ENCODE peak calls at places on chromosomes 12 and 14, in four cellular contexts. H is heart left ventricle, Z is colonic mucosa, F is gastrocnemius medialis. Y is an unnamed sample. For H3K27me3, the result is how much of the 10 kb centered on the place peaks cover.

GRCh38 chr14:94052662-94053061 is 26.5 kb downstream of the OTUB2 start:
- DNase-seq in Z (no peak), F (no peak), H (no peak), Y (no peak)

GRCh38 chr14:69719501-69719951 is 47.4 kb upstream of the SRSF5 start:
- DNase-seq in H (no peak), Z (no peak), F (no peak), Y (peak)

GRCh38 chr12:24062642-24063245 is 113.3 kb upstream of the SOX5 start:
- DNase-seq in H (no peak), Z (no peak), F (no peak), Y (no peak)

GRCh38 chr14:104680056-104680805 is 9.2 kb upstream of the INF2 start:
- DNase-seq in H (peak), Z (peak), F (no peak), Y (peak)

GRCh38 chr14:60090864-60091519 is 731 bp upstream of the PCNX4 start:
- DNase-seq in Z (peak), F (peak), H (peak), Y (peak)

GRCh38 chr12:27524839-27525238 is 833 bp downstream of the PPFIBP1 start:
- DNase-seq in H (no peak), Z (peak), F (no peak), Y (peak)

GRCh38 chr14:69652942-69653680 is 41.7 kb downstream of the SUSD6 start:
- DNase-seq in F (peak), Z (peak), H (no peak), Y (no peak)

GRCh38 chr12:95701722-95702418 is 88.7 kb downstream of the NTN4 start:
- DNase-seq in H (no peak), Z (no peak), F (no peak), Y (no peak)

GRCh38 chr12:58450868-58451482 is 469.3 kb downstream of the LRIG3 start:
- DNase-seq in H (no peak), F (no peak), Z (no peak), Y (no peak)

GRCh38 chr14:45051896-45052295 is 32.0 kb upstream of the PRPF39 start:
- DNase-seq in F (no peak), H (no peak), Z (no peak), Y (no peak)

GRCh38 chr12:122336015-122336946 is 70.0 kb upstream of the VPS33A start:
- DNase-seq in H (no peak), F (no peak), Z (no peak), Y (no peak)

GRCh38 chr14:103111297-103111981 is 11.8 kb upstream of the TNFAIP2 start:
- DNase-seq in H (no peak), F (no peak), Z (no peak), Y (no peak)

GRCh38 chr12:116717466-116718457 is 20.1 kb downstream of the SPRING1 start:
- DNase-seq in H (peak), F (peak), Z (peak), Y (peak)

GRCh38 chr12:97148941-97149559 is 242.0 kb downstream of the NEDD1 start:
- DNase-seq in Z (peak), F (no peak), H (peak), Y (no peak)

GRCh38 chr12:57309420-57309819 is 58.4 kb upstream of the STAC3 start:
- DNase-seq in H (no peak), F (no peak), Z (no peak), Y (no peak)

GRCh38 chr12:116172224-116172849 is 105.2 kb downstream of the MED13L start:
- DNase-seq in F (no peak), H (no peak), Z (no peak), Y (no peak)

GRCh38 chr12:124581792-124582424 is 14.5 kb upstream of the NCOR2 start:
- DNase-seq in H (peak), Z (no peak), F (no peak), Y (no peak)

GRCh38 chr12:103548622-103549601 is 38.2 kb upstream of the STAB2 start:
- DNase-seq in Z (peak), H (no peak), F (no peak), Y (peak)

GRCh38 chr12:2982361-2982760 is 23.2 kb downstream of the TEAD4 start:
- DNase-seq in Z (no peak), F (peak), H (no peak), Y (no peak)

GRCh38 chr12:51669996-51670395 is 79.0 kb downstream of the SCN8A start:
- DNase-seq in H (no peak), Z (no peak), F (no peak), Y (no peak)

GRCh38 chr14:58297412-58297761 is 968 bp upstream of the ARID4A start:
- DNase-seq in Z (no peak), H (no peak), F (peak), Y (no peak)

GRCh38 chr12:116642683-116643082 is 83.5 kb downstream of the MAP1LC3B2 start:
- DNase-seq in H (no peak), Z (no peak), F (no peak), Y (no peak)

GRCh38 chr14:95041477-95042020 is 115.8 kb downstream of the DICER1 start:
- DNase-seq in F (no peak), Z (no peak), H (no peak), Y (no peak)

GRCh38 chr12:115648463-115648862 is 629.0 kb downstream of the MED13L start:
- DNase-seq in F (no peak), Z (no peak), H (no peak), Y (no peak)

GRCh38 chr12:131097247-131098177 is 143.8 kb downstream of the ADGRD1 start:
- DNase-seq in F (no peak), Z (no peak), H (peak), Y (peak)

GRCh38 chr12:13120431-13120830 is 17.0 kb upstream of the GSG1 start:
- DNase-seq in Z (no peak), F (no peak), H (no peak), Y (no peak)
- TF ChIP-seq CTCF in Z (no peak), F (no peak), H (no peak), Y (no peak)

GRCh38 chr12:106582661-106583577 is at the start of gene RFX4:
- DNase-seq in Z (no peak), F (no peak), H (no peak), Y (no peak)

GRCh38 chr12:106581543-106582263 is 1.1 kb upstream of the RFX4 start:
- DNase-seq in Z (no peak), F (no peak), H (no peak), Y (no peak)

GRCh38 chr12:106582264-106582591 is 576 bp upstream of the RFX4 start:
- DNase-seq in Z (no peak), F (no peak), H (no peak), Y (no peak)

GRCh38 chr12:106583578-106584103 is 837 bp downstream of the RFX4 start:
- DNase-seq in F (no peak), Z (no peak), H (no peak), Y (no peak)

GRCh38 chr12:106580671-106581508 is 1.9 kb upstream of the RFX4 start:
- DNase-seq in F (no peak), H (no peak), Z (no peak), Y (no peak)
- H3K27me3 ChIP-seq in F (half or more), H (half or more), Z (half or more), Y (half or more)

GRCh38 chr14:51093371-51094281 is 1.3 kb downstream of the TRIM9 start:
- DNase-seq in Z (peak), F (no peak), H (peak), Y (peak)
- TF ChIP-seq CTCF in Z (no peak), F (no peak), H (no peak), Y (peak)

GRCh38 chr12:53996188-53996885 is 3.6 kb upstream of the HOXC9 start:
- DNase-seq in Z (no peak), F (no peak), H (no peak), Y (no peak)

GRCh38 chr12:53998900-53999236 is 1.1 kb upstream of the HOXC9 start:
- DNase-seq in H (no peak), Z (no peak), F (no peak), Y (no peak)

GRCh38 chr12:53998174-53998899 is 1.6 kb upstream of the HOXC9 start:
- DNase-seq in F (no peak), H (no peak), Z (no peak), Y (no peak)

GRCh38 chr12:53996886-53997217 is 3.1 kb upstream of the HOXC9 start:
- DNase-seq in H (no peak), F (no peak), Z (no peak), Y (no peak)

DNA sequence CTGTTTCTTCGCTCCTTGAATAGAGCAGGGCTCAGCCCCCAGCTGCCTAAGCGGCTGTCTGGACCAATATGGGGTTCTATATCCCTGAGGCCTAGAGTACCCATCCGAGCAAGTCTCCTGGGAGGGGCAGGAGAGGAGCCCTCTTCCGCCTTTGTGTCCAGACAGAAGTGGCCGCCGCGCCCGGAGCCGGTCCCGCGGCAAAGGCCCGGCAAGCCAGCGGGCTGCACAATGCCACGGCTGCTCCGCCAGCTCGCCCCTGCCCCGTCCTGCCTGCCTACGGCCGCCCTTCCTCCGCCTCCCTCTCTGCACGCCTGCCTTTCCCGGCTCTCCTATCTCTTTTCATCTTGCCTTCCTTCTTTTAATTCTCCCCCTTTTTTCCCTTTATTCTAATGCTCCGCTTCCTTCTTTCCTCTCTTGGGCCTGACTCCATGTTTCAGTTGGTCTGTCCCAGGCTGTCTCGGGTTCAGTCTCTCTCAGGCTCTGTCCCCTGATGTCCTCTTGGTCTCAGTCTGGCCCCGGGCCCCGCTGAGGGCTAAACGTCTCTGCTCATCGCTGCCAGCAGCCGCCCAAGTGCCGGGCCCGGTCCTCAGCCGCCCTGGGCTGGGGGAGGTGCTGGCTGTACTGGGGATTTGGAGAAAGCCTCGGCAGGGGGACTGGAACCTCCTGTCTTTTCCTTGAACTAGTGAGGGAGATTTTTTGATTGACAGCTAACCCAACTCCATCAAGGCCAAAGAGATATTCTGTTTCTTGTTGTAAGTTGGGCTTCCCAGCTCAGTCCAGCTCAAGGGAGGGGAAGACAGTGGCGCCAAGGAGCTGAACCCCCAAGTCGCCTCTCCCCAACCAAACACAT is 2.4 kb upstream of the HOXC9 start:
- DNase-seq in F (no peak), H (peak), Z (no peak), Y (no peak)
- H3K27me3 ChIP-seq in F (under half), H (half or more), Z (half or more), Y (half or more)

GRCh38 chr14:64501326-64502171 is 2.1 kb downstream of the ZBTB25 start:
- DNase-seq in H (peak), Z (peak), F (peak), Y (peak)
- TF ChIP-seq CTCF in H (no peak), Z (no peak), F (no peak), Y (no peak)

GRCh38 chr12:113667095-113667494 is 195.4 kb upstream of the LHX5 start:
- DNase-seq in Z (no peak), F (no peak), H (no peak), Y (no peak)
- H3K27me3 ChIP-seq in Z (under half), F (under half), H (under half), Y (under half)

GRCh38 chr14:106875503-106875902 is 1349.1 kb downstream of the TMEM121 start:
- DNase-seq in F (no peak), Z (peak), H (no peak), Y (no peak)

GRCh38 chr14:106877527-106877926 is 1351.1 kb downstream of the TMEM121 start:
- DNase-seq in Z (no peak), F (no peak), H (no peak), Y (no peak)

GRCh38 chr14:106876711-106877110 is 1350.3 kb downstream of the TMEM121 start:
- DNase-seq in F (no peak), Z (no peak), H (no peak), Y (no peak)

GRCh38 chr14:106874365-106874764 is 1348.0 kb downstream of the TMEM121 start:
- DNase-seq in H (no peak), F (no peak), Z (no peak), Y (no peak)

DNA sequence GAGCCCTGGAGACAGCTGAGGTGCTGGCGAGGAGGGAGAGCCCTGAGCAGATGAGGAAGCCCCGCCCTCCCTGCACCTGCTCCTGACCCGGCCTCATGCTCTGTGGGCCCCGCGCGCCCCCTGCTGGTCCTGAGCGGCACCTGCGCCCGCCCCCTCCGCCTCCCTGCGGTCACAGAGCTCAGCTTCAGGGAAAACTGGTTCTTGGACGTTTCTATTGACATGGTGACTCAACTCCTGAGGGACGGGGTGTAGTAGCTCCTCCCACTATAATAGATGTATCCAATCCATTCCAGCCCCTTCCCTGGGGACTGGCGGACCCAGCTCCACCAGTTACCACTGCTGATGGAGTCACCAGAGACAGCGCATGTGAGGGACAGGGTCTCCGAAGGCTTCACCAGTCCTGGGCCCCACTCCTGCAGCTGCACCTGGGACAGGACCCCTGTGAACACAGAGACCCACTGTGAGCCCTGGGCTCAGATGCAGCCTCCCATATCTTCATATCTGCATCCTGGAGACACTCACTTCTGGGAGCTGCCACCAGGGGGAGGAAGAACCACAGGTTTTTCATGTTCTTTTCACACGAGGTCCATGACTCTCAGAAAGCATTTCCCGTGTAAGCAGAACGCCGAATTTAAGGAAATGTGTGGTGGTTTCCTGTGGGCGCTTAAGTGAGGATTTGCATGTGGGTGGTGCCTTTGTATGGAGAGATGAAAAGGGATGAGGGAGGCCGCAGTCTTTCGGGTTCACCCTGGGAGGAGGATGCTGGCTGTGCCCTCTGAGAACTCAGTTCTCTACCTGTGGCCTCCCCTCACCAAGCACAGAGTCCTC is 1346.5 kb downstream of the TMEM121 start:
- DNase-seq in Z (peak), H (peak), F (no peak), Y (peak)
- TF ChIP-seq CTCF in Z (peak), H (peak), F (no peak), Y (peak)

GRCh38 chr14:36498938-36499337 is 21.1 kb downstream of the NKX2-1 start:
- DNase-seq in Z (no peak), F (no peak), H (no peak), Y (no peak)

GRCh38 chr14:36495666-36496065 is 24.4 kb downstream of the NKX2-1 start:
- DNase-seq in H (no peak), Z (no peak), F (no peak), Y (no peak)

GRCh38 chr14:36493761-36494160 is 26.3 kb downstream of the NKX2-1 start:
- DNase-seq in F (no peak), Z (no peak), H (no peak), Y (no peak)

GRCh38 chr14:36496346-36496745 is 23.7 kb downstream of the NKX2-1 start:
- DNase-seq in F (no peak), H (no peak), Z (no peak), Y (no peak)
- H3K27me3 ChIP-seq in F (half or more), H (under half), Z (under half), Y (under half)